ENCODE peak calls at places on chromosomes 6 and 20, in seven cellular contexts. One of them, this sample, is unnamed. For H3K9me3, the result is how much of the 10 kb centered on the place peaks cover.

GRCh38 chr6:116041934-116042333 is 18.8 kb downstream of the FRK start:
- DNase-seq in lung: no peak
- DNase-seq in breast epithelium: no peak
- DNase-seq in left ventricle myocardium inferior: no peak
- DNase-seq in CD8-positive, alpha-beta T cell: no peak
- DNase-seq in upper lobe of right lung: no peak
- DNase-seq in AG04450: no peak
- DNase-seq in this sample: no peak

GRCh38 chr6:25959890-25960531 is 2.6 kb upstream of the TRIM38 start:
- DNase-seq in lung: no peak
- DNase-seq in breast epithelium: no peak
- DNase-seq in left ventricle myocardium inferior: no peak
- DNase-seq in CD8-positive, alpha-beta T cell: no peak
- DNase-seq in upper lobe of right lung: no peak
- DNase-seq in AG04450: no peak
- DNase-seq in this sample: no peak

GRCh38 chr6:26273673-26274595 is 91.1 kb upstream of the BTN3A2 start:
- DNase-seq in lung: no peak
- DNase-seq in breast epithelium: no peak
- DNase-seq in left ventricle myocardium inferior: no peak
- DNase-seq in CD8-positive, alpha-beta T cell: peak
- DNase-seq in upper lobe of right lung: no peak
- DNase-seq in AG04450: no peak
- DNase-seq in this sample: no peak

GRCh38 chr6:626236-626635 is 30.7 kb downstream of the HUS1B start:
- DNase-seq in lung: no peak
- DNase-seq in breast epithelium: no peak
- DNase-seq in left ventricle myocardium inferior: no peak
- DNase-seq in CD8-positive, alpha-beta T cell: no peak
- DNase-seq in upper lobe of right lung: no peak
- DNase-seq in AG04450: peak
- DNase-seq in this sample: no peak

GRCh38 chr6:87832025-87832825 is 130.2 kb upstream of the AKIRIN2 start:
- DNase-seq in lung: no peak
- DNase-seq in breast epithelium: no peak
- DNase-seq in left ventricle myocardium inferior: no peak
- DNase-seq in CD8-positive, alpha-beta T cell: no peak
- DNase-seq in upper lobe of right lung: no peak
- DNase-seq in AG04450: no peak
- DNase-seq in this sample: no peak

GRCh38 chr6:44538841-44539240 is 151.3 kb downstream of the CDC5L start:
- DNase-seq in lung: no peak
- DNase-seq in breast epithelium: no peak
- DNase-seq in left ventricle myocardium inferior: no peak
- DNase-seq in CD8-positive, alpha-beta T cell: no peak
- DNase-seq in upper lobe of right lung: no peak
- DNase-seq in AG04450: no peak
- DNase-seq in this sample: peak

GRCh38 chr6:37205189-37205996 is 35.4 kb downstream of the PIM1 start:
- DNase-seq in lung: no peak
- DNase-seq in breast epithelium: no peak
- DNase-seq in left ventricle myocardium inferior: no peak
- DNase-seq in CD8-positive, alpha-beta T cell: no peak
- DNase-seq in upper lobe of right lung: no peak
- DNase-seq in AG04450: no peak
- DNase-seq in this sample: no peak

GRCh38 chr6:7311920-7312615 is 931 bp downstream of the SSR1 start:
- DNase-seq in lung: no peak
- DNase-seq in breast epithelium: no peak
- DNase-seq in left ventricle myocardium inferior: no peak
- DNase-seq in CD8-positive, alpha-beta T cell: no peak
- DNase-seq in upper lobe of right lung: no peak
- DNase-seq in AG04450: no peak
- DNase-seq in this sample: no peak

GRCh38 chr6:127148511-127148910 is 30.0 kb downstream of the RSPO3 start:
- DNase-seq in lung: no peak
- DNase-seq in breast epithelium: no peak
- DNase-seq in left ventricle myocardium inferior: no peak
- DNase-seq in CD8-positive, alpha-beta T cell: no peak
- DNase-seq in upper lobe of right lung: no peak
- DNase-seq in AG04450: no peak
- DNase-seq in this sample: no peak

GRCh38 chr6:42599558-42599957 is 35.7 kb downstream of the UBR2 start:
- DNase-seq in lung: no peak
- DNase-seq in breast epithelium: no peak
- DNase-seq in left ventricle myocardium inferior: no peak
- DNase-seq in CD8-positive, alpha-beta T cell: no peak
- DNase-seq in upper lobe of right lung: no peak
- DNase-seq in AG04450: no peak
- DNase-seq in this sample: no peak

GRCh38 chr20:34316191-34316814 is 13.1 kb upstream of the AHCY start:
- DNase-seq in lung: no peak
- DNase-seq in breast epithelium: no peak
- DNase-seq in left ventricle myocardium inferior: no peak
- DNase-seq in CD8-positive, alpha-beta T cell: no peak
- DNase-seq in upper lobe of right lung: no peak
- DNase-seq in AG04450: no peak
- DNase-seq in this sample: no peak

GRCh38 chr6:152952045-152952444 is 30.8 kb downstream of the FBXO5 start:
- DNase-seq in lung: no peak
- DNase-seq in breast epithelium: no peak
- DNase-seq in left ventricle myocardium inferior: no peak
- DNase-seq in CD8-positive, alpha-beta T cell: no peak
- DNase-seq in upper lobe of right lung: no peak
- DNase-seq in AG04450: no peak
- DNase-seq in this sample: no peak

GRCh38 chr20:31720486-31721407 is 1.9 kb downstream of the BCL2L1 start:
- DNase-seq in lung: no peak
- DNase-seq in breast epithelium: no peak
- DNase-seq in left ventricle myocardium inferior: no peak
- DNase-seq in CD8-positive, alpha-beta T cell: no peak
- DNase-seq in upper lobe of right lung: no peak
- DNase-seq in AG04450: no peak
- DNase-seq in this sample: no peak

GRCh38 chr6:71224011-71224410 is 64.6 kb upstream of the OGFRL1 start:
- DNase-seq in lung: no peak
- DNase-seq in breast epithelium: no peak
- DNase-seq in left ventricle myocardium inferior: no peak
- DNase-seq in CD8-positive, alpha-beta T cell: no peak
- DNase-seq in upper lobe of right lung: no peak
- DNase-seq in AG04450: no peak
- DNase-seq in this sample: no peak

GRCh38 chr6:90184334-90185298 is 112.0 kb downstream of the BACH2 start:
- DNase-seq in lung: no peak
- DNase-seq in breast epithelium: no peak
- DNase-seq in left ventricle myocardium inferior: no peak
- DNase-seq in CD8-positive, alpha-beta T cell: no peak
- DNase-seq in upper lobe of right lung: no peak
- DNase-seq in AG04450: peak
- DNase-seq in this sample: no peak

GRCh38 chr6:20846602-20847028 is 312.4 kb downstream of the CDKAL1 start:
- DNase-seq in lung: no peak
- DNase-seq in breast epithelium: no peak
- DNase-seq in left ventricle myocardium inferior: no peak
- DNase-seq in CD8-positive, alpha-beta T cell: no peak
- DNase-seq in upper lobe of right lung: no peak
- DNase-seq in AG04450: no peak
- DNase-seq in this sample: no peak

GRCh38 chr6:166559211-166559610 is 27.3 kb downstream of the RAMACL start:
- DNase-seq in lung: no peak
- DNase-seq in breast epithelium: no peak
- DNase-seq in left ventricle myocardium inferior: no peak
- DNase-seq in CD8-positive, alpha-beta T cell: no peak
- DNase-seq in upper lobe of right lung: no peak
- DNase-seq in AG04450: no peak
- DNase-seq in this sample: no peak

GRCh38 chr20:42082611-42083010 is 464.4 kb upstream of the CHD6 start:
- DNase-seq in lung: peak
- DNase-seq in breast epithelium: no peak
- DNase-seq in left ventricle myocardium inferior: peak
- DNase-seq in CD8-positive, alpha-beta T cell: no peak
- DNase-seq in upper lobe of right lung: no peak
- DNase-seq in AG04450: no peak
- DNase-seq in this sample: no peak

GRCh38 chr20:973785-974194 is 28.3 kb downstream of the RSPO4 start:
- DNase-seq in lung: peak
- DNase-seq in breast epithelium: no peak
- DNase-seq in left ventricle myocardium inferior: no peak
- DNase-seq in CD8-positive, alpha-beta T cell: no peak
- DNase-seq in upper lobe of right lung: no peak
- DNase-seq in AG04450: no peak
- DNase-seq in this sample: peak

GRCh38 chr6:149080511-149080910 is 237.0 kb upstream of the TAB2 start:
- DNase-seq in lung: no peak
- DNase-seq in breast epithelium: no peak
- DNase-seq in left ventricle myocardium inferior: no peak
- DNase-seq in CD8-positive, alpha-beta T cell: no peak
- DNase-seq in upper lobe of right lung: no peak
- DNase-seq in AG04450: no peak
- DNase-seq in this sample: no peak

DNA sequence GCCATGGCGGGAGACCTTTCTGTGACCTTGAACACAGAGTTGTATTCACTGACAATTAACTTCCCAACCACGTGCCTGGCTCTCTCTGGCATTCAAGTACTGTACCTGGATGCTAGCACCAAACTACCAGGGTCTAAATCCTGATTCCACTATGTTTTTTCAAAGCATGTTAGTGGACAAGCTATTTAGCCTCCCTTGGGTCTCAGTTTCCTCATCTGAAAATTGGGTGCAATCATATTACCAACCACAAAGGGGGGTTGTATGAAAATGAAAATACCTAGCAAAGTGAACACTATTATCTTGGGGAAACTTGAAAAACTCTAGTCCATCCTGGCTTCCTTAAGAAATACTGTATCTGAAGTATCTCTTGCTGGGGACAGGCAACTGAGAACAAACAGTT is 308.7 kb upstream of the SGK1 start:
- DNase-seq in lung: no peak
- DNase-seq in breast epithelium: no peak
- DNase-seq in left ventricle myocardium inferior: no peak
- DNase-seq in CD8-positive, alpha-beta T cell: no peak
- DNase-seq in upper lobe of right lung: no peak
- DNase-seq in AG04450: no peak
- DNase-seq in this sample: no peak
- TF ChIP-seq CTCF in lung: no peak
- TF ChIP-seq CTCF in breast epithelium: no peak
- TF ChIP-seq CTCF in left ventricle myocardium inferior: no peak
- TF ChIP-seq CTCF in CD8-positive, alpha-beta T cell: no peak
- TF ChIP-seq CTCF in upper lobe of right lung: no peak
- TF ChIP-seq CTCF in AG04450: no peak
- TF ChIP-seq CTCF in this sample: no peak

GRCh38 chr20:49283176-49283702 is 5.4 kb upstream of the ZNFX1 start:
- DNase-seq in lung: no peak
- DNase-seq in breast epithelium: no peak
- DNase-seq in left ventricle myocardium inferior: no peak
- DNase-seq in CD8-positive, alpha-beta T cell: no peak
- DNase-seq in upper lobe of right lung: no peak
- DNase-seq in AG04450: no peak
- DNase-seq in this sample: no peak
- H3K9me3 ChIP-seq in lung: under half
- H3K9me3 ChIP-seq in breast epithelium: half or more
- H3K9me3 ChIP-seq in left ventricle myocardium inferior: half or more
- H3K9me3 ChIP-seq in CD8-positive, alpha-beta T cell: half or more
- H3K9me3 ChIP-seq in upper lobe of right lung: under half
- H3K9me3 ChIP-seq in AG04450: under half
- H3K9me3 ChIP-seq in this sample: under half

GRCh38 chr20:44093249-44093582 is 93.8 kb downstream of the JPH2 start:
- DNase-seq in lung: no peak
- DNase-seq in breast epithelium: no peak
- DNase-seq in left ventricle myocardium inferior: no peak
- DNase-seq in CD8-positive, alpha-beta T cell: no peak
- DNase-seq in upper lobe of right lung: no peak
- DNase-seq in AG04450: no peak
- DNase-seq in this sample: no peak

GRCh38 chr20:44091026-44091425 is 96.0 kb downstream of the JPH2 start:
- DNase-seq in lung: no peak
- DNase-seq in breast epithelium: no peak
- DNase-seq in left ventricle myocardium inferior: no peak
- DNase-seq in CD8-positive, alpha-beta T cell: no peak
- DNase-seq in upper lobe of right lung: no peak
- DNase-seq in AG04450: no peak
- DNase-seq in this sample: no peak

GRCh38 chr20:44089987-44090674 is 96.9 kb downstream of the JPH2 start:
- DNase-seq in lung: peak
- DNase-seq in breast epithelium: no peak
- DNase-seq in left ventricle myocardium inferior: no peak
- DNase-seq in CD8-positive, alpha-beta T cell: no peak
- DNase-seq in upper lobe of right lung: no peak
- DNase-seq in AG04450: no peak
- DNase-seq in this sample: no peak

GRCh38 chr20:44095831-44096230 is 91.2 kb downstream of the JPH2 start:
- DNase-seq in lung: no peak
- DNase-seq in breast epithelium: no peak
- DNase-seq in left ventricle myocardium inferior: no peak
- DNase-seq in CD8-positive, alpha-beta T cell: no peak
- DNase-seq in upper lobe of right lung: no peak
- DNase-seq in AG04450: no peak
- DNase-seq in this sample: no peak

GRCh38 chr20:44092551-44093248 is 94.3 kb downstream of the JPH2 start:
- DNase-seq in lung: no peak
- DNase-seq in breast epithelium: no peak
- DNase-seq in left ventricle myocardium inferior: no peak
- DNase-seq in CD8-positive, alpha-beta T cell: no peak
- DNase-seq in upper lobe of right lung: no peak
- DNase-seq in AG04450: no peak
- DNase-seq in this sample: peak
- TF ChIP-seq CTCF in lung: no peak
- TF ChIP-seq CTCF in breast epithelium: no peak
- TF ChIP-seq CTCF in left ventricle myocardium inferior: peak
- TF ChIP-seq CTCF in CD8-positive, alpha-beta T cell: peak
- TF ChIP-seq CTCF in upper lobe of right lung: peak
- TF ChIP-seq CTCF in AG04450: peak
- TF ChIP-seq CTCF in this sample: peak

DNA sequence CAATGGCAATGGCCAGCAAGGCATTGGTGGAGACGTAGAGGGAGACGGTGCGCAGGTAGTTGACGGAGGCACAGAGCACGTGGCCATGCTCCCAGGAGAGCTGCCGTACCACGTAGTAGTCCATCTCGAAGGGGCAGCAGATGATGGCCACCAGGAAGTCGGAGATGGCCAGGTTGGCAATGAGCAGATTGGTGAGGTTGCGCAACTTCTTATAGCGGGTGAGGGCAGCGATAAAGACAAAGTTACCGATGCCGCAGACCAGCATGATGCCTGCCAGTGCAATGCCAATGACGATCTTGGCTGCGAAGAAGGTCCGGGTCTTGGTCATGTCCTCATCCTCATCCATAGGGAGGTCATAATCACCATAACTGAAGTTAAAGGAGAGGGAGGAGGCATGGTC is 2.8 kb downstream of the PROKR2 start:
- DNase-seq in lung: no peak
- DNase-seq in breast epithelium: no peak
- DNase-seq in left ventricle myocardium inferior: no peak
- DNase-seq in CD8-positive, alpha-beta T cell: no peak
- DNase-seq in upper lobe of right lung: no peak
- DNase-seq in AG04450: no peak
- DNase-seq in this sample: no peak
- H3K9me3 ChIP-seq in lung: under half
- H3K9me3 ChIP-seq in breast epithelium: under half
- H3K9me3 ChIP-seq in left ventricle myocardium inferior: under half
- H3K9me3 ChIP-seq in CD8-positive, alpha-beta T cell: under half
- H3K9me3 ChIP-seq in upper lobe of right lung: under half
- H3K9me3 ChIP-seq in AG04450: under half
- H3K9me3 ChIP-seq in this sample: under half